ENCODE peak calls at places on chromosomes 3 and 15, in four cellular contexts. Q, K, U and E are unnamed samples.

GRCh38 chr3:152957488-152957887 is 122.6 kb downstream of the P2RY1 start:
- DNase-seq in Q (no peak), K (no peak), U (no peak), E (peak; percentile 5)

GRCh38 chr3:46702246-46703012 is 1.2 kb downstream of the TMIE start:
- DNase-seq in Q (no peak), K (no peak), U (no peak), E (peak; percentile 45)

GRCh38 chr15:83053151-83053550 is 13.9 kb downstream of the BTBD1 start:
- DNase-seq in Q (no peak), K (peak; percentile 85), U (peak; percentile 71), E (peak; percentile 94)

GRCh38 chr3:50466177-50466576 is 37.3 kb downstream of the CACNA2D2 start:
- DNase-seq in Q (no peak), K (no peak), U (no peak), E (no peak)

GRCh38 chr3:52004158-52004787 is 8.6 kb upstream of the RPL29 start:
- DNase-seq in Q (peak; percentile 80), K (no peak), U (peak; percentile 55), E (peak; percentile 86)

GRCh38 chr3:134134698-134135415 is 105.1 kb upstream of the SLCO2A1 start:
- DNase-seq in Q (no peak), K (no peak), U (no peak), E (no peak)

GRCh38 chr3:159766563-159767185 is 222.0 kb upstream of the IL12A start:
- DNase-seq in Q (peak; percentile 71), K (peak; percentile 46), U (peak; percentile 51), E (peak; percentile 89)

GRCh38 chr3:58487140-58487886 is 4.6 kb upstream of the KCTD6 start:
- DNase-seq in Q (no peak), K (peak; percentile 61), U (peak; percentile 72), E (peak; percentile 95)

GRCh38 chr3:27483117-27484001 is 825 bp downstream of the SLC4A7 start:
- DNase-seq in Q (peak; percentile 82), K (peak; percentile 66), U (peak; percentile 43), E (peak; percentile 84)

GRCh38 chr15:34759347-34759746 is 4.5 kb upstream of the GJD2 start:
- DNase-seq in Q (no peak), K (no peak), U (no peak), E (peak; percentile 66)

GRCh38 chr15:77538011-77538410 is 94.7 kb downstream of the LINGO1 start:
- DNase-seq in Q (no peak), K (no peak), U (no peak), E (no peak)

GRCh38 chr15:91150492-91151160 is 50.6 kb downstream of the SV2B start:
- DNase-seq in Q (no peak), K (no peak), U (no peak), E (no peak)

GRCh38 chr3:69052567-69052898 is 400 bp upstream of the TMF1 start:
- DNase-seq in Q (no peak), K (no peak), U (no peak), E (no peak)

GRCh38 chr3:190385835-190386688 is 1.9 kb upstream of the CLDN16 start:
- DNase-seq in Q (no peak), K (peak; percentile 91), U (peak; percentile 60), E (peak; percentile 47)